ENCODE peak calls at places on chromosomes 6 and 20, in seven cellular contexts. E is HCT116, A is fibroblast of lung, G is DND-41, L is hepatocyte, M is endothelial cell of umbilical vein, U is HepG2. Y is an unnamed sample. For H3K9me3, the result is how much of the 10 kb centered on the place peaks cover.

GRCh38 chr6:166604328-166604727 is 17.9 kb upstream of the RAMACL start:
- DNase-seq in E (no peak), A (no peak), G (no peak), L (no peak), M (no peak), U (no peak), Y (no peak)

GRCh38 chr20:12455152-12455551 is 537.5 kb downstream of the BTBD3 start:
- DNase-seq in E (no peak), A (no peak), G (no peak), L (peak), M (no peak), U (no peak), Y (no peak)

GRCh38 chr6:135144678-135145508 is 36.2 kb upstream of the MYB start:
- DNase-seq in E (peak), A (peak), G (peak), L (peak), M (peak), U (peak), Y (peak)

GRCh38 chr20:13777171-13777601 is 7.5 kb downstream of the ESF1 start:
- DNase-seq in E (peak), A (peak), G (no peak), L (no peak), M (peak), U (no peak), Y (peak)

GRCh38 chr6:137115653-137116052 is 57.8 kb downstream of the IL22RA2 start:
- DNase-seq in E (no peak), A (peak), G (no peak), L (no peak), M (peak), U (no peak), Y (no peak)

GRCh38 chr20:8756410-8756809 is 312.5 kb upstream of the PLCB4 start:
- DNase-seq in E (peak), A (peak), G (no peak), L (peak), M (peak), U (peak), Y (peak)

GRCh38 chr6:125611573-125612399 is 137.6 kb upstream of the HEY2 start:
- DNase-seq in E (no peak), A (peak), G (no peak), L (no peak), M (peak), U (no peak), Y (no peak)

GRCh38 chr6:39377530-39377929 is 55.0 kb upstream of the KCNK16 start:
- DNase-seq in E (peak), A (peak), G (peak), L (peak), M (peak), U (peak), Y (peak)

GRCh38 chr6:14559754-14560527 is 442.4 kb downstream of the CD83 start:
- DNase-seq in E (no peak), A (no peak), G (no peak), L (peak), M (no peak), U (no peak), Y (no peak)

GRCh38 chr6:100446115-100446921 is 18.4 kb downstream of the SIM1 start:
- DNase-seq in E (no peak), A (no peak), G (no peak), L (no peak), M (peak), U (no peak), Y (no peak)

DNA sequence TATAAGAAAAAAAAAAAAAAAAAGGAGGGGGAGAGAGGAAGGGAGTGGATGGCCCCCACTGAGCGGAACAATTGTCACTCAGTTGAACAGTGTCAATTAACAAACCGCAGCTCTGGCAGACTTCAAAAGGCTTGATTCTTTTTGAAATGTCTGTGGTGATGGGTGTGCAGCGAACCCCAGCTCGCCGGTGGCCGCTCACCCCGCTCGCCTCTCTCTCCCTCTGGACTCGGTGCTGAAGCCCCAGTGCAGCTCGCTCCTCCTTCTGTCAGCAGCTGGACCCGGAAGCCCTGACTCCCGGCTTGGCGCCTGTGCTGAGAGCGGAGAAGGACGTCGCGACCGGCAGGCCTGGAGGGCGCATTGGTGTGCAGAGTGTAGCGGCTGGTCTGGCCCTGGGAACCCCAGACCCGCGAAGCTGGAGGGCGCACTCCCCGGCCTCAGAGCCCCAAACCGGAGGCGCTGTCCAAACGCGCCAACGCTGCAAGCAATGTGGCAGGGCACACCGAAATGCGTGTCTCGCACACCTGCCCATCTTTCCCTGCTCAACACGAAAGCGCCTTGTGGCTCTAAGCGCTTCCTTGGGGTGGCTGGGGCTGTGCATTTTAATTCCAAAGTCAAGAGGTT is 3.4 kb downstream of the LINC00237 start:
- DNase-seq in E (no peak), A (no peak), G (no peak), L (peak), M (no peak), U (no peak), Y (peak)
- TF ChIP-seq CTCF in E (no peak), A (no peak), G (no peak), L (no peak), M (no peak), U (no peak), Y (no peak)

GRCh38 chr6:31365864-31366263 is 8.9 kb upstream of the HLA-B start:
- DNase-seq in E (no peak), A (no peak), G (no peak), L (no peak), M (no peak), U (no peak), Y (no peak)
- TF ChIP-seq EZH2 in E (no peak), A (peak), G (no peak), L (no peak), M (no peak), U (no peak), Y (no peak)

DNA sequence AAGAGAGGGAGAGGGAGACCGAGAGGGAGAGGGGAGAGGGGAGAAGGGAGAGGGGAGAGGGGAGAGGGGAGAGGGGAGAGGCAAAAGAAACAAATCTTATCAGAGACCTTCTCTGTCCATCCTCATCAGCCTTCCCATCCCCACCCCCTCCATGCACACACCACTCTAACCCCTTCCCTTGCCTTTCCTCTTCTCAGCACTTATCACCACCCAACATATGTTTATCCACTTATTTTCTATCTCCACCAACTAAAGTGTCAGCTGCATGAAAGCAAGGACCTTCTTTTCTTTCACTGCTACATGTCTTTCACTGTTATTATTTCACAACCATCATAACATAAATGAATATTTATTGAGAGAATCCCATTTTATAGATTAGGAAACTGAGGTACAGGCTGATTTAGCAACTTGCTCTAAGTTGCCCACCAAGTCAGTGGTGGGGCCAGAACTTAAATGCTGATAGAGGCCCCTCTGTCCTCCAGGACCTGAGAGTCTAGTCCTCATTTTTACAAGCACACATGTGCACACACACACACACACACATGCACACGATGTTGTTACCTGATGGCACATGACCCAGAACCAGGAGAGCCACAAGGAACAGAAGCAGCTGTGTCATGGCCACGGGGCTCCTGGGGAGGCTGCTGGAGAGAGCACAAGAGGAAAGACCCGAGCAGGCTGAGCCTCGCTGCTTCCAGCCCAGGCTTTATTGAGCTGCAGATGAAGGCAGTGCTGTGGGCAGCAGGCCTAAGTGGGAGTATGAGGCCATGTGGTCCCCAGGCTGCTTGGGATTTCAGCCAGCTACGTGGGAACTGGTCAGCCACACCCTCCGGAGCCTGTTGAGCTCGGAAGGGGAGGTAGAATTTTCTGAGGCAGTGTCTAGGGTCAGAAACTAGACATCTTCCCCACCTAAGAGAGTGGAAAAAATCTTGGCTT is 2.3 kb downstream of the DEFB124 start:
- DNase-seq in E (no peak), A (no peak), G (no peak), L (no peak), M (no peak), U (no peak), Y (no peak)
- H3K9me3 ChIP-seq in E (under half), A (under half), G (under half), L (under half), M (under half), U (under half), Y (under half)

GRCh38 chr20:41408986-41409385 is 42.4 kb upstream of the EMILIN3 start:
- DNase-seq in E (no peak), A (no peak), G (no peak), L (no peak), M (peak), U (no peak), Y (no peak)
- TF ChIP-seq CTCF in E (no peak), A (no peak), G (no peak), L (no peak), M (no peak), U (no peak), Y (no peak)

GRCh38 chr6:98825602-98826230 is 8.7 kb upstream of the POU3F2 start:
- DNase-seq in E (no peak), A (no peak), G (no peak), L (no peak), M (no peak), U (no peak), Y (no peak)
- TF ChIP-seq EZH2 in E (no peak), A (no peak), G (no peak), L (no peak), M (no peak), U (no peak), Y (peak)

Y was measured in mammary epithelial cell.